ENCODE peak calls at places on chromosomes 13 and 19, in eight cellular contexts. One of them, this sample, is unnamed. For H3K27me3 and H3K36me3, the result is how much of the 10 kb centered on the place peaks cover.

GRCh38 chr19:20247016-20247683 is 80.1 kb downstream of the ZNF486 start:
- DNase-seq in brain microvascular endothelial cell: no peak
- DNase-seq in thyroid gland: peak
- DNase-seq in endodermal cell: peak
- DNase-seq in bronchial epithelial cell: peak
- DNase-seq in left lung: no peak
- DNase-seq in tibial artery: no peak
- DNase-seq in heart right ventricle: peak
- DNase-seq in this sample: peak

GRCh38 chr13:51618626-51619025 is 34.4 kb downstream of the WDFY2 start:
- DNase-seq in brain microvascular endothelial cell: no peak
- DNase-seq in thyroid gland: peak
- DNase-seq in endodermal cell: no peak
- DNase-seq in bronchial epithelial cell: no peak
- DNase-seq in left lung: no peak
- DNase-seq in tibial artery: no peak
- DNase-seq in heart right ventricle: no peak
- DNase-seq in this sample: no peak

GRCh38 chr13:114067381-114067885 is 65.0 kb downstream of the RASA3 start:
- DNase-seq in brain microvascular endothelial cell: no peak
- DNase-seq in thyroid gland: no peak
- DNase-seq in endodermal cell: no peak
- DNase-seq in bronchial epithelial cell: no peak
- DNase-seq in left lung: peak
- DNase-seq in tibial artery: no peak
- DNase-seq in heart right ventricle: no peak
- DNase-seq in this sample: no peak

GRCh38 chr19:42206871-42207755 is 10.4 kb downstream of the DEDD2 start:
- DNase-seq in brain microvascular endothelial cell: peak
- DNase-seq in thyroid gland: no peak
- DNase-seq in endodermal cell: no peak
- DNase-seq in bronchial epithelial cell: peak
- DNase-seq in left lung: no peak
- DNase-seq in tibial artery: no peak
- DNase-seq in heart right ventricle: no peak
- DNase-seq in this sample: no peak

GRCh38 chr19:33905473-33905936 is 108.8 kb downstream of the KCTD15 start:
- DNase-seq in brain microvascular endothelial cell: peak
- DNase-seq in thyroid gland: peak
- DNase-seq in endodermal cell: peak
- DNase-seq in bronchial epithelial cell: no peak
- DNase-seq in left lung: no peak
- DNase-seq in tibial artery: no peak
- DNase-seq in heart right ventricle: peak
- DNase-seq in this sample: peak

GRCh38 chr13:60787083-60787482 is 390.1 kb downstream of the TDRD3 start:
- DNase-seq in brain microvascular endothelial cell: no peak
- DNase-seq in thyroid gland: no peak
- DNase-seq in endodermal cell: no peak
- DNase-seq in bronchial epithelial cell: peak
- DNase-seq in left lung: no peak
- DNase-seq in tibial artery: no peak
- DNase-seq in heart right ventricle: no peak
- DNase-seq in this sample: no peak

GRCh38 chr13:51717786-51718398 is 86.1 kb downstream of the DHRS12 start:
- DNase-seq in brain microvascular endothelial cell: no peak
- DNase-seq in thyroid gland: no peak
- DNase-seq in endodermal cell: no peak
- DNase-seq in bronchial epithelial cell: no peak
- DNase-seq in left lung: no peak
- DNase-seq in tibial artery: no peak
- DNase-seq in heart right ventricle: no peak
- DNase-seq in this sample: no peak

GRCh38 chr13:86870388-86870966 is 800.7 kb upstream of the SLITRK5 start:
- DNase-seq in brain microvascular endothelial cell: no peak
- DNase-seq in thyroid gland: no peak
- DNase-seq in endodermal cell: no peak
- DNase-seq in bronchial epithelial cell: peak
- DNase-seq in left lung: no peak
- DNase-seq in tibial artery: no peak
- DNase-seq in heart right ventricle: no peak
- DNase-seq in this sample: no peak

GRCh38 chr19:3634496-3635045 is 8.0 kb upstream of the CACTIN start:
- DNase-seq in brain microvascular endothelial cell: no peak
- DNase-seq in thyroid gland: no peak
- DNase-seq in endodermal cell: no peak
- DNase-seq in bronchial epithelial cell: no peak
- DNase-seq in left lung: no peak
- DNase-seq in tibial artery: no peak
- DNase-seq in heart right ventricle: no peak
- DNase-seq in this sample: no peak

GRCh38 chr19:49690073-49690655 is 752 bp upstream of the CPT1C start:
- DNase-seq in brain microvascular endothelial cell: no peak
- DNase-seq in thyroid gland: no peak
- DNase-seq in endodermal cell: no peak
- DNase-seq in bronchial epithelial cell: no peak
- DNase-seq in left lung: no peak
- DNase-seq in tibial artery: no peak
- DNase-seq in heart right ventricle: no peak
- DNase-seq in this sample: no peak

GRCh38 chr13:33409673-33410072 is 124.1 kb upstream of the STARD13 start:
- DNase-seq in brain microvascular endothelial cell: no peak
- DNase-seq in thyroid gland: no peak
- DNase-seq in endodermal cell: no peak
- DNase-seq in bronchial epithelial cell: no peak
- DNase-seq in left lung: no peak
- DNase-seq in tibial artery: no peak
- DNase-seq in heart right ventricle: no peak
- DNase-seq in this sample: no peak

GRCh38 chr19:16078311-16078758 is 2.0 kb downstream of the TPM4 start:
- DNase-seq in brain microvascular endothelial cell: no peak
- DNase-seq in thyroid gland: no peak
- DNase-seq in endodermal cell: peak
- DNase-seq in bronchial epithelial cell: peak
- DNase-seq in left lung: peak
- DNase-seq in tibial artery: peak
- DNase-seq in heart right ventricle: no peak
- DNase-seq in this sample: peak

GRCh38 chr19:12864721-12865715 is 16.2 kb downstream of the DNASE2 start:
- DNase-seq in brain microvascular endothelial cell: no peak
- DNase-seq in thyroid gland: no peak
- DNase-seq in endodermal cell: no peak
- DNase-seq in bronchial epithelial cell: no peak
- DNase-seq in left lung: no peak
- DNase-seq in tibial artery: no peak
- DNase-seq in heart right ventricle: no peak
- DNase-seq in this sample: no peak

DNA sequence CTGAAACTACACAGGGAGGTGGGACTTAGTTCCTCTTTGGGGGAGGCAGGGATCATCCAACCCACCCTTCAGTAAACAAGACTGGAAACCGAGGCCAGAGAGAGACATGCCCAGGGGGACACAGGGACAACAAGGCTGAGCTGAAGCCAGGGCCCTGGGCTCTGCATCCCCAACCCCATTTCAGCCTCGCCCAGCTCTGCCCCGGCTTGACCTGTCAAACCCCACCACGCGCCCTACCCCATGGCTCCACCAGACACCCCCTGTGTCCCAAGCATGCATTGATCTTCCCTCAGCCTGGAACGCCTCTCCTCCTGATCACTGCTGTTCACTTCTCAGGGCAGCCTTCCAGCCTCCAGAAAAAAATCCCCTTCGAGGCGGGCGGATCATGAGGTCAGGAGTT is 2.0 kb upstream of the APC2 start:
- DNase-seq in brain microvascular endothelial cell: no peak
- DNase-seq in thyroid gland: no peak
- DNase-seq in endodermal cell: no peak
- DNase-seq in bronchial epithelial cell: no peak
- DNase-seq in left lung: no peak
- DNase-seq in tibial artery: no peak
- DNase-seq in heart right ventricle: no peak
- DNase-seq in this sample: no peak
- H3K27me3 ChIP-seq in brain microvascular endothelial cell: half or more
- H3K27me3 ChIP-seq in thyroid gland: under half
- H3K27me3 ChIP-seq in endodermal cell: half or more
- H3K27me3 ChIP-seq in bronchial epithelial cell: half or more
- H3K27me3 ChIP-seq in left lung: half or more
- H3K27me3 ChIP-seq in tibial artery: half or more
- H3K27me3 ChIP-seq in heart right ventricle: half or more
- H3K27me3 ChIP-seq in this sample: half or more

DNA sequence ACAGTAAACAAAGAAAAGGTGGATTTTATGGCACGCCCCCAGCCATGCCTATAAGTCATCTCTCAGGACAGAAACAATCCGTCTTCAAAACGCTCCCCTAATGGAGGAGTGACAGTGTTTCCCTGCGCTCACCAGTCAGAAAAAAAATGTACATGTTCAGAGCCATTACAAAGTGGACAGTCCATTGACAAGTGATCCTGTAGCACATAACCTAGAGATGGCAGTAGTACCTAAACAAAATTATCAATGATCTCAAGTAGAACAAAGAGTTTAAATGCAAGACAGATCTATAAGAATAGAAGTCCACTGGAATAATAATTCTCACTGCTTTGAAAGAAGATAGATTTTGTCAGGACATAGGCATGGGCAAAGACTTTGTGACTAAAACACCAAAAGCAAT is 891.6 kb upstream of the MIR17HG start:
- DNase-seq in brain microvascular endothelial cell: no peak
- DNase-seq in thyroid gland: no peak
- DNase-seq in endodermal cell: no peak
- DNase-seq in bronchial epithelial cell: no peak
- DNase-seq in left lung: no peak
- DNase-seq in tibial artery: no peak
- DNase-seq in heart right ventricle: no peak
- DNase-seq in this sample: no peak
- TF ChIP-seq CTCF in brain microvascular endothelial cell: peak
- TF ChIP-seq CTCF in thyroid gland: no peak
- TF ChIP-seq CTCF in endodermal cell: no peak
- TF ChIP-seq CTCF in bronchial epithelial cell: no peak
- TF ChIP-seq CTCF in left lung: no peak
- TF ChIP-seq CTCF in tibial artery: no peak
- TF ChIP-seq CTCF in heart right ventricle: no peak
- TF ChIP-seq CTCF in this sample: no peak

DNA sequence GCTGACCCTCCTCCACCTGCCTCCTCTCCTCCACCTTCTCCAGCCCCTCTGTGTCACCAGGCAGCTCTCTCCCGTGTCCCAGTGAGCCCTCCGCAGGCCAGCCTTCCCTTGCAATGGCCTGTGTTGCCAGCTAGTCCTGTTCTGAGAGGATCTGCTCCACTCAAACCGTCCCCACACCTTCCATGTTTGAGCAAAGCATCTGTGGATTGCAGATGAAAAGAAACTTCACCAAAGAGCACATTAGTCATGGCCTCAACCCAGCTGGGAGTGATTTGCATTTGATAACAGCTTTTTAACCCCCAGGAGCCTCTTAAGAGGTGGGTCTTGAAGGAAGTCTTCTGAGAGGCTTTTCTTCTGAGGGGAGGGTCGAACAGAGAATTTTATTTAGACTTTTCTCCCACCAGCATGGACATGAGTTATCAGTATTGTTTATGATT is 72.8 kb downstream of the COL4A2 start:
- DNase-seq in brain microvascular endothelial cell: peak
- DNase-seq in thyroid gland: no peak
- DNase-seq in endodermal cell: peak
- DNase-seq in bronchial epithelial cell: peak
- DNase-seq in left lung: no peak
- DNase-seq in tibial artery: no peak
- DNase-seq in heart right ventricle: no peak
- DNase-seq in this sample: no peak
- H3K36me3 ChIP-seq in brain microvascular endothelial cell: under half
- H3K36me3 ChIP-seq in thyroid gland: under half
- H3K36me3 ChIP-seq in endodermal cell: half or more
- H3K36me3 ChIP-seq in bronchial epithelial cell: under half
- H3K36me3 ChIP-seq in left lung: under half
- H3K36me3 ChIP-seq in tibial artery: under half
- H3K36me3 ChIP-seq in heart right ventricle: under half
- H3K36me3 ChIP-seq in this sample: under half

GRCh38 chr13:71864094-71864980 is 2.7 kb downstream of the DACH1 start:
- DNase-seq in brain microvascular endothelial cell: peak
- DNase-seq in thyroid gland: peak
- DNase-seq in endodermal cell: no peak
- DNase-seq in bronchial epithelial cell: no peak
- DNase-seq in left lung: peak
- DNase-seq in tibial artery: no peak
- DNase-seq in heart right ventricle: peak
- DNase-seq in this sample: peak

GRCh38 chr13:71865858-71866172 is 1.2 kb downstream of the DACH1 start:
- DNase-seq in brain microvascular endothelial cell: no peak
- DNase-seq in thyroid gland: peak
- DNase-seq in endodermal cell: no peak
- DNase-seq in bronchial epithelial cell: no peak
- DNase-seq in left lung: no peak
- DNase-seq in tibial artery: no peak
- DNase-seq in heart right ventricle: no peak
- DNase-seq in this sample: no peak

GRCh38 chr13:71867101-71867814 is at the start of gene DACH1:
- DNase-seq in brain microvascular endothelial cell: peak
- DNase-seq in thyroid gland: peak
- DNase-seq in endodermal cell: peak
- DNase-seq in bronchial epithelial cell: peak
- DNase-seq in left lung: peak
- DNase-seq in tibial artery: no peak
- DNase-seq in heart right ventricle: peak
- DNase-seq in this sample: peak

GRCh38 chr13:71864981-71865857 is 1.8 kb downstream of the DACH1 start:
- DNase-seq in brain microvascular endothelial cell: peak
- DNase-seq in thyroid gland: no peak
- DNase-seq in endodermal cell: peak
- DNase-seq in bronchial epithelial cell: no peak
- DNase-seq in left lung: peak
- DNase-seq in tibial artery: no peak
- DNase-seq in heart right ventricle: peak
- DNase-seq in this sample: peak

DNA sequence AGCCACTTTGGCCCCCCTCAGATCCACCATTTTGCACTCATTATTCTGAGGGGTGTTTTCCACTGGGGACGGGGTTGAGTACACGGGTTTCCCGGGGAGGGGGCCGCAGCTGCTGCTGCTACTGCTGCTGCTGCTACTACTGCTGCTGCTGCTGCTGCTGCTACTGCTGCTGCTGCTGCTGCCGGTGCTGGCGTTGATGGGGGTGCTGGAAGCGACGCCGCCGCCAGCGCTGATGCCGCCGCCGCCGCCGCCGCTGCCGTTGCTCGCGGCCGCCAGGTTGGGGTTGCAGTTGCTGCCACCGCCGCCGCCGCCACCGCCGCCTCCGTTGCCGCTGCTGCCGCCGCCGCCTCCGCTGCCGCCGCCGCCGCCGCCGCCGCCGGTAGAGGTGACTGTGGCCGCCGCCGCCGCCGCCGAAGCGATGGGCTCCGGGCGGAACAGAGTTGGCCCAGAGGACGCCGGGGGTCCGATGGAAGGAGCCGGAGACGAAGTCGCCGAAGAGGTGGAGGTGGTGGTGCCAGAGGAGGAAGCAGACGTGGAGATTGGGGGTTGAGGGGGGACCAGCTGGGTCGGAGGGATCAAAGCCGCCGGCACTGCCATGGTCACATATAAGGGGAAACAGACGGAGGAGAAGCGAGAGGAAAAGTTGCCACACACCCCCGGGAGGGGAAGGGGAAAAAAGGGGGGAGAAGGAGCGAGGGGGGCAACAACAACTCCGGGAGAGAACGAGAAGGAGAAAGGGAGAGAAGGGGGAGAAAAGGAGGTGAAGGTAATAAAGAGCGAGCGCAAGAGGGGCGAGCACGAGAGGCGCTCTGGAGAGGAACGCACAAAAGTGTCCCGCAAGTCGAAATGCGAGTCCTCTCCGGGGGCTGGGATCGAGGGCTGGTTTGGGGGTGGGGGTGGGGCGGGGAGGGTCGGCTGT is 572 bp downstream of the DACH1 start:
- DNase-seq in brain microvascular endothelial cell: peak
- DNase-seq in thyroid gland: peak
- DNase-seq in endodermal cell: peak
- DNase-seq in bronchial epithelial cell: no peak
- DNase-seq in left lung: no peak
- DNase-seq in tibial artery: no peak
- DNase-seq in heart right ventricle: peak
- DNase-seq in this sample: peak
- H3K27me3 ChIP-seq in brain microvascular endothelial cell: under half
- H3K27me3 ChIP-seq in thyroid gland: under half
- H3K27me3 ChIP-seq in endodermal cell: half or more
- H3K27me3 ChIP-seq in bronchial epithelial cell: under half
- H3K27me3 ChIP-seq in left lung: under half
- H3K27me3 ChIP-seq in tibial artery: under half
- H3K27me3 ChIP-seq in heart right ventricle: under half
- H3K27me3 ChIP-seq in this sample: under half

This sample was measured in upper lobe of right lung.